ENCODE peak calls at places on chromosomes 6 and 20, in five cellular contexts. S, N, V, F and Z are unnamed samples.

GRCh38 chr6:132259070-132259469 is 142.2 kb downstream of the MOXD1 start:
- DNase-seq in S (no peak), N (peak), V (no peak), F (no peak), Z (no peak)

GRCh38 chr6:43490523-43490939 is 13.2 kb downstream of the TJAP1 start:
- DNase-seq in S (no peak), N (no peak), V (no peak), F (no peak), Z (no peak)

GRCh38 chr20:42886046-42886445 is 303.7 kb downstream of the PTPRT start:
- DNase-seq in S (no peak), N (no peak), V (no peak), F (no peak), Z (no peak)

GRCh38 chr6:108419934-108420609 is 125.2 kb downstream of the AFG1L start:
- DNase-seq in S (no peak), N (no peak), V (no peak), F (no peak), Z (no peak)

GRCh38 chr20:36582322-36582721 is 8.9 kb downstream of the TGIF2 start:
- DNase-seq in S (no peak), N (no peak), V (no peak), F (no peak), Z (no peak)

GRCh38 chr6:6931047-6932025 is 176.4 kb upstream of the RREB1 start:
- DNase-seq in S (no peak), N (no peak), V (peak), F (no peak), Z (no peak)

GRCh38 chr20:31630187-31630790 is 7.4 kb upstream of the COX4I2 start:
- DNase-seq in S (no peak), N (no peak), V (peak), F (no peak), Z (peak)

GRCh38 chr6:17394192-17394611 is 807 bp downstream of the CAP2 start:
- DNase-seq in S (no peak), N (no peak), V (no peak), F (no peak), Z (peak)

GRCh38 chr6:53724501-53724900 is 58.9 kb upstream of the KLHL31 start:
- DNase-seq in S (no peak), N (no peak), V (no peak), F (no peak), Z (no peak)

GRCh38 chr6:73985891-73986290 is 289.9 kb downstream of the CD109 start:
- DNase-seq in S (no peak), N (peak), V (no peak), F (no peak), Z (no peak)

GRCh38 chr6:63795006-63795405 is 159.4 kb downstream of the PHF3 start:
- DNase-seq in S (no peak), N (no peak), V (no peak), F (no peak), Z (no peak)

GRCh38 chr6:31122803-31123706 is 2.8 kb upstream of the CDSN start:
- DNase-seq in S (no peak), N (no peak), V (no peak), F (no peak), Z (peak)

GRCh38 chr6:113970808-113971676 is at the start of gene HDAC2:
- DNase-seq in S (peak), N (peak), V (peak), F (peak), Z (peak)

GRCh38 chr6:82251942-82252341 is 4.4 kb upstream of the IBTK start:
- DNase-seq in S (no peak), N (peak), V (no peak), F (no peak), Z (no peak)

GRCh38 chr6:14282326-14282725 is 164.8 kb downstream of the CD83 start:
- DNase-seq in S (no peak), N (no peak), V (no peak), F (no peak), Z (no peak)

GRCh38 chr6:116762235-116762634 is 3.3 kb downstream of the FAM162B start:
- DNase-seq in S (no peak), N (no peak), V (no peak), F (no peak), Z (no peak)

GRCh38 chr20:15205023-15205422 is 867.6 kb upstream of the FLRT3 start:
- DNase-seq in S (no peak), N (no peak), V (no peak), F (no peak), Z (no peak)

GRCh38 chr20:61953037-61953788 is 112.5 kb downstream of the TAF4 start:
- DNase-seq in S (no peak), N (no peak), V (no peak), F (no peak), Z (no peak)

GRCh38 chr6:96468681-96469224 is 52.9 kb upstream of the UFL1 start:
- DNase-seq in S (no peak), N (no peak), V (no peak), F (no peak), Z (no peak)

GRCh38 chr6:35713426-35713825 is 23.4 kb upstream of the ARMC12 start:
- DNase-seq in S (no peak), N (no peak), V (no peak), F (no peak), Z (no peak)

GRCh38 chr20:46209930-46210671 is 92.0 kb downstream of the CD40 start:
- DNase-seq in S (no peak), N (no peak), V (no peak), F (no peak), Z (no peak)

GRCh38 chr6:27901801-27902200 is 10.4 kb downstream of the OR2B2 start:
- DNase-seq in S (no peak), N (no peak), V (no peak), F (no peak), Z (no peak)

GRCh38 chr6:71280701-71281100 is 7.9 kb upstream of the OGFRL1 start:
- DNase-seq in S (no peak), N (no peak), V (no peak), F (no peak), Z (no peak)

GRCh38 chr6:55668625-55669024 is 89.6 kb upstream of the HMGCLL1 start:
- DNase-seq in S (no peak), N (no peak), V (no peak), F (no peak), Z (no peak)

GRCh38 chr20:44643596-44644383 is 7.7 kb downstream of the ADA start:
- DNase-seq in S (peak), N (peak), V (no peak), F (peak), Z (no peak)

GRCh38 chr6:153790048-153790447 is 249.0 kb upstream of the OPRM1 start:
- DNase-seq in S (no peak), N (peak), V (no peak), F (no peak), Z (no peak)

GRCh38 chr6:115932481-115932880 is 128.2 kb downstream of the FRK start:
- DNase-seq in S (no peak), N (no peak), V (no peak), F (no peak), Z (no peak)

GRCh38 chr6:154754152-154754551 is 20.9 kb downstream of the SCAF8 start:
- DNase-seq in S (no peak), N (peak), V (no peak), F (no peak), Z (no peak)

GRCh38 chr6:20630617-20631448 is 96.6 kb downstream of the CDKAL1 start:
- DNase-seq in S (no peak), N (no peak), V (peak), F (no peak), Z (no peak)

GRCh38 chr6:107819217-107819616 is 4.9 kb downstream of the SCML4 start:
- DNase-seq in S (no peak), N (no peak), V (no peak), F (peak), Z (no peak)

GRCh38 chr20:17648782-17649730 is 33.0 kb downstream of the RRBP1 start:
- DNase-seq in S (no peak), N (peak), V (peak), F (peak), Z (no peak)

GRCh38 chr6:79894939-79895338 is 52.4 kb downstream of the ELOVL4 start:
- DNase-seq in S (no peak), N (no peak), V (no peak), F (no peak), Z (no peak)

GRCh38 chr20:58131581-58132142 is 96.8 kb downstream of the ANKRD60 start:
- DNase-seq in S (no peak), N (no peak), V (peak), F (no peak), Z (no peak)

GRCh38 chr6:4608361-4609115 is 167.7 kb upstream of the CDYL start:
- DNase-seq in S (no peak), N (peak), V (no peak), F (no peak), Z (no peak)

GRCh38 chr6:33744895-33745546 is 1.7 kb downstream of the IP6K3 start:
- DNase-seq in S (no peak), N (no peak), V (no peak), F (no peak), Z (peak)